ENCODE peak calls at places on chromosomes 2 and 18, in four cellular contexts. J is breast epithelium, M is left lung, I is tibial artery. R is an unnamed sample.

GRCh38 chr18:11849279-11849678 is 1.9 kb upstream of the CHMP1B start:
- DNase-seq in M (no peak), I (no peak), J (no peak), R (no peak)

GRCh38 chr2:65436825-65437221 is 4.4 kb upstream of the SPRED2 start:
- DNase-seq in M (no peak), J (no peak), I (no peak), R (no peak)

GRCh38 chr2:17416891-17417391 is 101.3 kb downstream of the RAD51AP2 start:
- DNase-seq in M (peak; percentile 36), I (no peak), J (no peak), R (no peak)

GRCh38 chr2:221518201-221518936 is 53.7 kb downstream of the EPHA4 start:
- DNase-seq in M (no peak), I (no peak), J (no peak), R (peak; percentile 27)

GRCh38 chr2:176553685-176554106 is 284.5 kb downstream of the MTX2 start:
- DNase-seq in J (peak; percentile 22), M (peak; percentile 54), I (peak; percentile 63), R (no peak)

GRCh38 chr2:98269274-98269673 is 77.0 kb upstream of the CNGA3 start:
- DNase-seq in I (no peak), J (no peak), M (no peak), R (no peak)

GRCh38 chr2:236988690-236989639 is 96.7 kb upstream of the COPS8 start:
- DNase-seq in I (peak; percentile 86), M (peak; percentile 53), J (peak; percentile 73), R (no peak)

GRCh38 chr2:124778076-124778475 is 753.0 kb downstream of the CNTNAP5 start:
- DNase-seq in M (no peak), I (no peak), J (no peak), R (no peak)

GRCh38 chr2:64629875-64630274 is 23.8 kb downstream of the SERTAD2 start:
- DNase-seq in J (no peak), I (no peak), M (no peak), R (no peak)

GRCh38 chr2:112048887-112049286 is 6.2 kb upstream of the TMEM87B start:
- DNase-seq in I (no peak), J (no peak), M (no peak), R (peak; percentile 4)

GRCh38 chr2:158661231-158661630 is 133.9 kb upstream of the DAPL1 start:
- DNase-seq in I (no peak), J (no peak), M (no peak), R (no peak)

GRCh38 chr18:75455249-75456183 is 28.0 kb upstream of the SMIM21 start:
- DNase-seq in I (no peak), J (no peak), M (no peak), R (no peak)

GRCh38 chr18:3008546-3008945 is 4.4 kb downstream of the LPIN2 start:
- DNase-seq in M (no peak), I (no peak), J (no peak), R (no peak)

GRCh38 chr2:44051948-44052347 is 56.2 kb upstream of the LRPPRC start:
- DNase-seq in I (no peak), J (no peak), M (no peak), R (no peak)

GRCh38 chr18:21991081-21991534 is 178.3 kb upstream of the GATA6 start:
- DNase-seq in M (no peak), J (no peak), I (no peak), R (no peak)

GRCh38 chr18:25734336-25734735 is 356.1 kb downstream of the SS18 start:
- DNase-seq in M (no peak), J (no peak), I (no peak), R (no peak)

GRCh38 chr2:136081582-136082210 is 36.3 kb downstream of the CXCR4 start:
- DNase-seq in J (no peak), I (no peak), M (no peak), R (no peak)

GRCh38 chr2:240797914-240798313 is 22.1 kb downstream of the KIF1A start:
- DNase-seq in M (peak; percentile 13), J (no peak), I (no peak), R (no peak)

GRCh38 chr2:54575379-54575888 is 119.3 kb downstream of the SPTBN1 start:
- DNase-seq in M (no peak), J (no peak), I (no peak), R (no peak)

GRCh38 chr2:148048475-148049221 is 27.8 kb downstream of the MBD5 start:
- DNase-seq in J (no peak), I (no peak), M (no peak), R (no peak)

GRCh38 chr2:224401641-224402342 is at the start of gene FAM124B:
- DNase-seq in I (peak; percentile 71), J (peak; percentile 35), M (peak; percentile 72), R (peak; percentile 13)

GRCh38 chr2:106827178-106827577 is 58.8 kb downstream of the ST6GAL2 start:
- DNase-seq in M (no peak), J (no peak), I (no peak), R (no peak)

GRCh38 chr2:239303711-239304532 is 96.9 kb downstream of the HDAC4 start:
- DNase-seq in I (no peak), M (no peak), J (no peak), R (no peak)

GRCh38 chr18:59420244-59420643 is 61.2 kb upstream of the LMAN1 start:
- DNase-seq in I (no peak), J (no peak), M (no peak), R (no peak)

GRCh38 chr18:54880706-54881105 is 52.4 kb downstream of the RAB27B start:
- DNase-seq in J (no peak), M (no peak), I (no peak), R (no peak)

GRCh38 chr2:26008851-26009566 is 24.9 kb upstream of the RAB10 start:
- DNase-seq in J (peak; percentile 48), I (peak; percentile 69), M (peak; percentile 87), R (no peak)

GRCh38 chr18:79874553-79875530 is 76.6 kb downstream of the SLC66A2 start:
- DNase-seq in J (no peak), M (no peak), I (no peak), R (no peak)

GRCh38 chr2:163878718-163879117 is 142.9 kb upstream of the FIGN start:
- DNase-seq in I (no peak), M (no peak), J (no peak), R (no peak)

GRCh38 chr2:17644997-17645715 is 104.7 kb downstream of the VSNL1 start:
- DNase-seq in M (no peak), J (no peak), I (no peak), R (no peak)

GRCh38 chr2:193334401-193334800 is 1139.7 kb upstream of the TMEFF2 start:
- DNase-seq in I (no peak), J (no peak), M (no peak), R (no peak)

GRCh38 chr2:188365058-188365641 is 73.5 kb downstream of the GULP1 start:
- DNase-seq in I (no peak), J (no peak), M (no peak), R (no peak)

GRCh38 chr18:46226461-46226860 is 122.3 kb downstream of the HAUS1 start:
- DNase-seq in I (no peak), J (no peak), M (no peak), R (no peak)

GRCh38 chr2:150410809-150411208 is 76.7 kb downstream of the RND3 start:
- DNase-seq in I (no peak), M (no peak), J (no peak), R (no peak)

DNA sequence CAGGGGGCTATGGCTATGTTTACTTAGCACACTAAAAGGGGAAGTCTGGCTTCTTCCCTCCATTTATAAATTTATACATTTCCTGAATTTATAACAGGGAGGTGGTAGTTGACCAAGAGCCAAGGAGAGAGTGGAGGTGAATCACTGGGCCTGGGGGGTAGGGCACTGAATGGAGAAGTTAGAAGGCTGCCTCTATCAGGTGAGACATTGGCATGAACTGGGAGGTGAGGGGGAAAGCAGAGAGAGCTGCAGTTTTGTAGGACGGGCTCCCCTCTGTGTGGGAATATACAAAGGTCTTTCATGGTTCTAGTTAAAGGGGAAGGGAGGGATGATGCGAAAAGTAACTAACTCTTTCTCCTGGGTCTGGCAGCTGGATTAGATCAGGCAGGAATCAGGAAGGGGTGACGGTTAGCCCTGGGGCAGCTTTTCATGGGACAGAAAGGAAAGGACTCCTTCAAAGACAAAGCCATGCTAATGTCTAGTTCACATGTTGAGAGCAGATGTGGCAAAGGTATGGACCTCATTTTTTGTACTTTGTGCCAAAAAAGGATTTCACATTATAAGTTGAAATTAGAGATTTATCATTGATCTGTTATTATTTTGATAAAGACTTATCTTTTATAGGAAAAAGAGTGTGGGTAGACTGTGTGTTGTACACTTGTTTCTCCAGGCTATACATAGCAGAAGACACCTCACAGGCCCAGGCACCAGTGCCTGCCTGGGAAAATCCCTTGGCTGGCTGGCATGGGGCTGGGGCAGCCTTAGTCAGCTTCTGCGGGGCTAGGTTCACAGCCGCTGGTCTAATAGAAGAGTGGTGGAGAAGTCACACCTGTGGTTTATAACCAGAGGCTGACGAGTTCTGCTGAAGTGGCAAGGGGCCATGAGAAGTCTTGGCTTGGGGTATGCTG is 158.7 kb downstream of the CLIP4 start:
- DNase-seq in M (no peak), I (no peak), J (no peak), R (no peak)
- H3K4me1 ChIP-seq in M (no peaks in the 10 kb centered on the region), I (no peaks in the 10 kb centered on the region), J (no peaks in the 10 kb centered on the region), R (no peaks in the 10 kb centered on the region)

GRCh38 chr2:117930775-117931174 is 83.1 kb downstream of the CCDC93 start:
- DNase-seq in I (no peak), M (no peak), J (no peak), R (no peak)
- H3K36me3 ChIP-seq in I (peaks cover 81% of the 10 kb centered on the region), M (peaks cover 75% of the 10 kb centered on the region), J (peaks cover 19% of the 10 kb centered on the region), R (peaks cover 69% of the 10 kb centered on the region)

DNA sequence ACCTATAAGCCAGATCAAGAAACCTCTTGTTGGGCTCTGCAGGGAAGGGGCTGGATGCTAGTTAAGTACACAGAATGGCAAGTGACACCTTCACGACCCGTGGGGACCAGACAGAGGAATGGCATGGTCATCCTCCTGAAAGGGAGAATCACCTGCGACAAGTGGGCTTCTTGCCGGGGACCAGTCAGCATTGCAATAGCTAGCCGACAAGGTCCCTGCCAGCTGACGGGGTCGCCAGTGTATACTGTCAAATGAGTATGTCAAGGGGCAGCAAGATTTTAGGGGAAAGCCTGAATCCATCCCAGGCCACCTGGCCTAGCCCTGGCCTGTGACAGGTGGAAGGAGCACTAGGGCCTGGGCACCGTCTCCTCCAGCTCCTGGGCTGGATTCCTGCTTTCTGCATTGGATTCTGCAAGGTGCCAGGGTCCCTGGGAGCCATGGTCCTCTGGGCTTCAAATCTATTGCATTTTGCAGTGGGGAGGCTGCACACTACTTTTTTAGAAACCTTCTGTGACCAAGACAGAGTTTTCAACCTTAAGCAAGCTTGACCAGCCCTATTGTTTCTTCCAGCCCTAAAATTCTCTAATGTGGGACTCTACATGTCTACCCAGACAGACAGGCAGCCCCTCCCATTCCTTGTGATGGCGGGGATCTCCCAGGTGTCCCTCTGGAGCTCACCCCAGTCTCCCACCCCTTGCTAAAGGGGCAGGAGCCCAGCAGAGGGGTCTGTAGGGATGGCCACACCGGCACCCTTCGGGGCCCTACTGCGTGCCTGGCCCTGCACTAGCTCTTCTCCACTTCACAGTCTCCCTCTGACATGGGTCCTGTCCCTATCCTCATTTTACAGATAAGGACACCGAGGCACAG is 178.5 kb downstream of the GLI2 start:
- DNase-seq in J (no peak), M (no peak), I (no peak), R (no peak)
- H3K4me1 ChIP-seq in J (peaks cover 10% of the 10 kb centered on the region), M (peaks cover 30% of the 10 kb centered on the region), I (peaks cover 42% of the 10 kb centered on the region), R (no peaks in the 10 kb centered on the region)

GRCh38 chr18:13103366-13103765 is 112.2 kb downstream of the CEP192 start:
- DNase-seq in I (no peak), J (no peak), M (no peak), R (no peak)

GRCh38 chr18:13101659-13101992 is 110.5 kb downstream of the CEP192 start:
- DNase-seq in M (no peak), I (no peak), J (no peak), R (no peak)

GRCh38 chr18:13107074-13107473 is 111.5 kb upstream of the LDLRAD4 start:
- DNase-seq in M (no peak), I (no peak), J (no peak), R (no peak)

GRCh38 chr18:13108330-13108729 is 110.2 kb upstream of the LDLRAD4 start:
- DNase-seq in I (no peak), J (no peak), M (no peak), R (no peak)

GRCh38 chr18:13105059-13105458 is 113.5 kb upstream of the LDLRAD4 start:
- DNase-seq in M (no peak), J (no peak), I (no peak), R (no peak)
- H3K36me3 ChIP-seq in M (peaks cover 93% of the 10 kb centered on the region), J (peaks cover 16% of the 10 kb centered on the region), I (peaks cover 88% of the 10 kb centered on the region), R (peaks cover 76% of the 10 kb centered on the region)